ENCODE peak calls at places on chromosomes 11 and 22, in nine cellular contexts. One of them, this sample, is unnamed.

GRCh38 chr11:44990665-44991064 is 40.0 kb upstream of the TP53I11 start:
- DNase-seq in psoas muscle: no peak
- DNase-seq in T-helper 9 cell: no peak
- DNase-seq in pulmonary artery endothelial cell: no peak
- DNase-seq in IMR-90: no peak
- DNase-seq in NCI-H2081: no peak
- DNase-seq in right atrium auricular region: peak
- DNase-seq in NCI-H774: no peak
- DNase-seq in naive thymus-derived CD8-positive, alpha-beta T cell: no peak
- DNase-seq in this sample: no peak

GRCh38 chr11:84564180-84564866 is 1062.8 kb downstream of the DLG2 start:
- DNase-seq in psoas muscle: no peak
- DNase-seq in T-helper 9 cell: no peak
- DNase-seq in pulmonary artery endothelial cell: peak
- DNase-seq in IMR-90: peak
- DNase-seq in NCI-H2081: peak
- DNase-seq in right atrium auricular region: no peak
- DNase-seq in NCI-H774: peak
- DNase-seq in naive thymus-derived CD8-positive, alpha-beta T cell: no peak
- DNase-seq in this sample: no peak

GRCh38 chr11:94315664-94316063 is 11.3 kb downstream of the IZUMO1R start:
- DNase-seq in psoas muscle: no peak
- DNase-seq in T-helper 9 cell: no peak
- DNase-seq in pulmonary artery endothelial cell: no peak
- DNase-seq in IMR-90: peak
- DNase-seq in NCI-H2081: no peak
- DNase-seq in right atrium auricular region: no peak
- DNase-seq in NCI-H774: no peak
- DNase-seq in naive thymus-derived CD8-positive, alpha-beta T cell: no peak
- DNase-seq in this sample: no peak

GRCh38 chr11:4704054-4704789 is at the start of gene MMP26:
- DNase-seq in psoas muscle: no peak
- DNase-seq in T-helper 9 cell: no peak
- DNase-seq in pulmonary artery endothelial cell: no peak
- DNase-seq in IMR-90: no peak
- DNase-seq in NCI-H2081: peak
- DNase-seq in right atrium auricular region: no peak
- DNase-seq in NCI-H774: peak
- DNase-seq in naive thymus-derived CD8-positive, alpha-beta T cell: no peak
- DNase-seq in this sample: no peak

GRCh38 chr11:113201055-113201818 is 113.1 kb upstream of the TTC12 start:
- DNase-seq in psoas muscle: no peak
- DNase-seq in T-helper 9 cell: no peak
- DNase-seq in pulmonary artery endothelial cell: no peak
- DNase-seq in IMR-90: no peak
- DNase-seq in NCI-H2081: no peak
- DNase-seq in right atrium auricular region: no peak
- DNase-seq in NCI-H774: no peak
- DNase-seq in naive thymus-derived CD8-positive, alpha-beta T cell: no peak
- DNase-seq in this sample: no peak

GRCh38 chr11:70594031-70594430 is 195.7 kb downstream of the CTTN start:
- DNase-seq in psoas muscle: peak
- DNase-seq in T-helper 9 cell: no peak
- DNase-seq in pulmonary artery endothelial cell: no peak
- DNase-seq in IMR-90: no peak
- DNase-seq in NCI-H2081: no peak
- DNase-seq in right atrium auricular region: no peak
- DNase-seq in NCI-H774: no peak
- DNase-seq in naive thymus-derived CD8-positive, alpha-beta T cell: no peak
- DNase-seq in this sample: no peak

GRCh38 chr11:1487851-1488574 is 1.4 kb upstream of the MOB2 start:
- DNase-seq in psoas muscle: peak
- DNase-seq in T-helper 9 cell: no peak
- DNase-seq in pulmonary artery endothelial cell: no peak
- DNase-seq in IMR-90: no peak
- DNase-seq in NCI-H2081: no peak
- DNase-seq in right atrium auricular region: no peak
- DNase-seq in NCI-H774: no peak
- DNase-seq in naive thymus-derived CD8-positive, alpha-beta T cell: no peak
- DNase-seq in this sample: no peak

GRCh38 chr11:85826096-85826855 is 15.3 kb upstream of the SYTL2 start:
- DNase-seq in psoas muscle: no peak
- DNase-seq in T-helper 9 cell: no peak
- DNase-seq in pulmonary artery endothelial cell: no peak
- DNase-seq in IMR-90: peak
- DNase-seq in NCI-H2081: no peak
- DNase-seq in right atrium auricular region: no peak
- DNase-seq in NCI-H774: no peak
- DNase-seq in naive thymus-derived CD8-positive, alpha-beta T cell: peak
- DNase-seq in this sample: no peak

GRCh38 chr11:1839924-1840779 is 1.4 kb downstream of the TNNI2 start:
- DNase-seq in psoas muscle: peak
- DNase-seq in T-helper 9 cell: no peak
- DNase-seq in pulmonary artery endothelial cell: no peak
- DNase-seq in IMR-90: no peak
- DNase-seq in NCI-H2081: no peak
- DNase-seq in right atrium auricular region: no peak
- DNase-seq in NCI-H774: no peak
- DNase-seq in naive thymus-derived CD8-positive, alpha-beta T cell: no peak
- DNase-seq in this sample: no peak

GRCh38 chr22:21632237-21632895 is at the start of gene CCDC116:
- DNase-seq in psoas muscle: peak
- DNase-seq in T-helper 9 cell: peak
- DNase-seq in pulmonary artery endothelial cell: no peak
- DNase-seq in IMR-90: no peak
- DNase-seq in NCI-H2081: no peak
- DNase-seq in right atrium auricular region: no peak
- DNase-seq in NCI-H774: peak
- DNase-seq in naive thymus-derived CD8-positive, alpha-beta T cell: no peak
- DNase-seq in this sample: peak

GRCh38 chr11:19703211-19703610 is 9.4 kb upstream of the NAV2 start:
- DNase-seq in psoas muscle: no peak
- DNase-seq in T-helper 9 cell: no peak
- DNase-seq in pulmonary artery endothelial cell: no peak
- DNase-seq in IMR-90: peak
- DNase-seq in NCI-H2081: no peak
- DNase-seq in right atrium auricular region: no peak
- DNase-seq in NCI-H774: no peak
- DNase-seq in naive thymus-derived CD8-positive, alpha-beta T cell: no peak
- DNase-seq in this sample: no peak

GRCh38 chr11:134459246-134460043 is 47.4 kb upstream of the B3GAT1 start:
- DNase-seq in psoas muscle: no peak
- DNase-seq in T-helper 9 cell: no peak
- DNase-seq in pulmonary artery endothelial cell: no peak
- DNase-seq in IMR-90: no peak
- DNase-seq in NCI-H2081: no peak
- DNase-seq in right atrium auricular region: no peak
- DNase-seq in NCI-H774: no peak
- DNase-seq in naive thymus-derived CD8-positive, alpha-beta T cell: no peak
- DNase-seq in this sample: no peak

This sample was measured in CD4-positive, CD25-positive, alpha-beta regulatory T cell.